ENCODE peak calls at places on chromosome 18, in six cellular contexts. One of them, this sample, is unnamed.

GRCh38 chr18:59560556-59560955 is 136.7 kb downstream of the CCBE1 start:
- DNase-seq in AG08395: no peak
- DNase-seq in activated CD4-positive, alpha-beta T cell treated with anti-CD3 and anti-CD28 coated beads for 48 hours: no peak
- DNase-seq in NCI-H1930: no peak
- DNase-seq in breast epithelium: no peak
- DNase-seq in fibroblast of pulmonary artery: no peak
- DNase-seq in this sample: no peak

GRCh38 chr18:79178044-79178632 is 108.9 kb downstream of the ATP9B start:
- DNase-seq in breast epithelium: no peak
- DNase-seq in fibroblast of pulmonary artery: no peak
- DNase-seq in AG08395: no peak
- DNase-seq in activated CD4-positive, alpha-beta T cell treated with anti-CD3 and anti-CD28 coated beads for 48 hours: no peak
- DNase-seq in NCI-H1930: no peak
- DNase-seq in this sample: no peak

GRCh38 chr18:34880882-34881852 is 160.0 kb upstream of the MAPRE2 start:
- DNase-seq in fibroblast of pulmonary artery: peak
- DNase-seq in activated CD4-positive, alpha-beta T cell treated with anti-CD3 and anti-CD28 coated beads for 48 hours: no peak
- DNase-seq in breast epithelium: no peak
- DNase-seq in AG08395: no peak
- DNase-seq in NCI-H1930: no peak
- DNase-seq in this sample: no peak

GRCh38 chr18:43875496-43875895 is 598.2 kb upstream of the SYT4 start:
- DNase-seq in breast epithelium: no peak
- DNase-seq in fibroblast of pulmonary artery: peak
- DNase-seq in activated CD4-positive, alpha-beta T cell treated with anti-CD3 and anti-CD28 coated beads for 48 hours: no peak
- DNase-seq in AG08395: no peak
- DNase-seq in NCI-H1930: no peak
- DNase-seq in this sample: no peak

GRCh38 chr18:2883137-2883671 is 36.4 kb downstream of the EMILIN2 start:
- DNase-seq in AG08395: no peak
- DNase-seq in activated CD4-positive, alpha-beta T cell treated with anti-CD3 and anti-CD28 coated beads for 48 hours: peak
- DNase-seq in NCI-H1930: no peak
- DNase-seq in breast epithelium: no peak
- DNase-seq in fibroblast of pulmonary artery: no peak
- DNase-seq in this sample: peak

GRCh38 chr18:7497081-7497480 is 70.0 kb upstream of the PTPRM start:
- DNase-seq in activated CD4-positive, alpha-beta T cell treated with anti-CD3 and anti-CD28 coated beads for 48 hours: no peak
- DNase-seq in NCI-H1930: no peak
- DNase-seq in fibroblast of pulmonary artery: no peak
- DNase-seq in AG08395: no peak
- DNase-seq in breast epithelium: no peak
- DNase-seq in this sample: no peak

GRCh38 chr18:8538935-8539334 is 70.3 kb upstream of the RAB12 start:
- DNase-seq in AG08395: no peak
- DNase-seq in NCI-H1930: no peak
- DNase-seq in fibroblast of pulmonary artery: no peak
- DNase-seq in activated CD4-positive, alpha-beta T cell treated with anti-CD3 and anti-CD28 coated beads for 48 hours: no peak
- DNase-seq in breast epithelium: no peak
- DNase-seq in this sample: no peak

GRCh38 chr18:63585988-63586387 is 1.2 kb upstream of the SERPINB13 start:
- DNase-seq in fibroblast of pulmonary artery: no peak
- DNase-seq in activated CD4-positive, alpha-beta T cell treated with anti-CD3 and anti-CD28 coated beads for 48 hours: no peak
- DNase-seq in NCI-H1930: no peak
- DNase-seq in AG08395: no peak
- DNase-seq in breast epithelium: no peak
- DNase-seq in this sample: no peak

GRCh38 chr18:58242978-58243377 is 199.0 kb downstream of the NEDD4L start:
- DNase-seq in AG08395: no peak
- DNase-seq in activated CD4-positive, alpha-beta T cell treated with anti-CD3 and anti-CD28 coated beads for 48 hours: no peak
- DNase-seq in breast epithelium: no peak
- DNase-seq in NCI-H1930: no peak
- DNase-seq in fibroblast of pulmonary artery: no peak
- DNase-seq in this sample: no peak

GRCh38 chr18:57807336-57808117 is 4.4 kb upstream of the ATP8B1 start:
- DNase-seq in NCI-H1930: no peak
- DNase-seq in fibroblast of pulmonary artery: peak
- DNase-seq in AG08395: peak
- DNase-seq in activated CD4-positive, alpha-beta T cell treated with anti-CD3 and anti-CD28 coated beads for 48 hours: no peak
- DNase-seq in breast epithelium: no peak
- DNase-seq in this sample: no peak

GRCh38 chr18:10320848-10321247 is 133.6 kb upstream of the APCDD1 start:
- DNase-seq in activated CD4-positive, alpha-beta T cell treated with anti-CD3 and anti-CD28 coated beads for 48 hours: no peak
- DNase-seq in AG08395: peak
- DNase-seq in breast epithelium: no peak
- DNase-seq in fibroblast of pulmonary artery: peak
- DNase-seq in NCI-H1930: no peak
- DNase-seq in this sample: no peak

GRCh38 chr18:12679183-12679786 is 21.4 kb upstream of the SPIRE1 start:
- DNase-seq in activated CD4-positive, alpha-beta T cell treated with anti-CD3 and anti-CD28 coated beads for 48 hours: no peak
- DNase-seq in NCI-H1930: no peak
- DNase-seq in fibroblast of pulmonary artery: peak
- DNase-seq in AG08395: peak
- DNase-seq in breast epithelium: no peak
- DNase-seq in this sample: no peak

GRCh38 chr18:70523798-70524182 is 234.9 kb downstream of the SOCS6 start:
- DNase-seq in AG08395: no peak
- DNase-seq in NCI-H1930: no peak
- DNase-seq in fibroblast of pulmonary artery: no peak
- DNase-seq in breast epithelium: no peak
- DNase-seq in activated CD4-positive, alpha-beta T cell treated with anti-CD3 and anti-CD28 coated beads for 48 hours: no peak
- DNase-seq in this sample: no peak

GRCh38 chr18:3269241-3269640 is 7.3 kb downstream of the MYL12B start:
- DNase-seq in activated CD4-positive, alpha-beta T cell treated with anti-CD3 and anti-CD28 coated beads for 48 hours: no peak
- DNase-seq in fibroblast of pulmonary artery: no peak
- DNase-seq in AG08395: peak
- DNase-seq in NCI-H1930: no peak
- DNase-seq in breast epithelium: no peak
- DNase-seq in this sample: no peak

GRCh38 chr18:5309888-5310470 is 14.5 kb upstream of the ZBTB14 start:
- DNase-seq in AG08395: no peak
- DNase-seq in breast epithelium: no peak
- DNase-seq in activated CD4-positive, alpha-beta T cell treated with anti-CD3 and anti-CD28 coated beads for 48 hours: peak
- DNase-seq in fibroblast of pulmonary artery: no peak
- DNase-seq in NCI-H1930: no peak
- DNase-seq in this sample: peak

GRCh38 chr18:2932247-2933181 is 80.4 kb downstream of the LPIN2 start:
- DNase-seq in breast epithelium: no peak
- DNase-seq in activated CD4-positive, alpha-beta T cell treated with anti-CD3 and anti-CD28 coated beads for 48 hours: peak
- DNase-seq in fibroblast of pulmonary artery: peak
- DNase-seq in NCI-H1930: peak
- DNase-seq in AG08395: peak
- DNase-seq in this sample: no peak

GRCh38 chr18:47791461-47791860 is 139.0 kb downstream of the SMAD2 start:
- DNase-seq in fibroblast of pulmonary artery: no peak
- DNase-seq in NCI-H1930: no peak
- DNase-seq in AG08395: no peak
- DNase-seq in activated CD4-positive, alpha-beta T cell treated with anti-CD3 and anti-CD28 coated beads for 48 hours: no peak
- DNase-seq in breast epithelium: no peak
- DNase-seq in this sample: no peak

GRCh38 chr18:21241224-21242131 is 554 bp upstream of the GREB1L start:
- DNase-seq in AG08395: peak
- DNase-seq in breast epithelium: no peak
- DNase-seq in NCI-H1930: no peak
- DNase-seq in activated CD4-positive, alpha-beta T cell treated with anti-CD3 and anti-CD28 coated beads for 48 hours: no peak
- DNase-seq in fibroblast of pulmonary artery: no peak
- DNase-seq in this sample: no peak

GRCh38 chr18:27865431-27865830 is 311.5 kb downstream of the CDH2 start:
- DNase-seq in activated CD4-positive, alpha-beta T cell treated with anti-CD3 and anti-CD28 coated beads for 48 hours: no peak
- DNase-seq in breast epithelium: no peak
- DNase-seq in NCI-H1930: no peak
- DNase-seq in fibroblast of pulmonary artery: no peak
- DNase-seq in AG08395: no peak
- DNase-seq in this sample: no peak

This sample was measured in activated CD4-positive, alpha-beta memory T cell treated with anti-CD3 and anti-CD28 coated beads for 36 hours.